ENCODE peak calls at places on chromosomes 6 and 20, in ten cellular contexts. V is heart left ventricle, Y is transverse colon, E is IMR-90, Q is breast epithelium, G is adrenal gland, T is A549, F is sigmoid colon, W is NB4, M is H1. Z is an unnamed sample.

GRCh38 chr6:95596021-95596420 is 18.7 kb downstream of the MANEA start:
- DNase-seq in V (no peak), T (no peak), F (no peak), Q (no peak), Y (no peak), M (no peak), W (no peak), G (no peak), E (no peak), Z (no peak)

GRCh38 chr6:69973138-69973537 is 106.8 kb downstream of the COL19A1 start:
- DNase-seq in G (no peak), V (no peak), T (no peak), E (no peak), W (no peak), Q (no peak), M (no peak), Y (no peak), F (no peak), Z (no peak)

GRCh38 chr6:34284563-34285545 is 36.0 kb upstream of the SMIM29 start:
- DNase-seq in Y (peak), M (no peak), G (peak), W (peak), V (peak), T (no peak), F (peak), Q (no peak), E (peak), Z (peak)

GRCh38 chr20:15185913-15186312 is 848.5 kb upstream of the FLRT3 start:
- DNase-seq in Q (no peak), M (no peak), F (no peak), T (no peak), W (no peak), V (no peak), Y (no peak), E (no peak), G (no peak), Z (no peak)

GRCh38 chr6:52286798-52287432 is 2.4 kb upstream of the MCM3 start:
- DNase-seq in E (peak), W (peak), V (no peak), Q (no peak), F (peak), M (no peak), Y (peak), G (peak), T (peak), Z (peak)

GRCh38 chr20:8545212-8545611 is 413.1 kb downstream of the PLCB1 start:
- DNase-seq in Y (no peak), Q (no peak), E (peak), M (no peak), T (no peak), W (no peak), G (no peak), F (no peak), V (no peak), Z (no peak)

GRCh38 chr6:36692861-36693702 is 4.5 kb upstream of the RAB44 start:
- DNase-seq in G (peak), T (no peak), Q (no peak), M (no peak), E (no peak), W (no peak), V (no peak), Y (peak), F (peak), Z (no peak)

GRCh38 chr6:41073968-41074691 is 1.4 kb downstream of the NFYA start:
- DNase-seq in E (peak), Y (no peak), W (peak), Q (no peak), M (no peak), V (no peak), F (no peak), G (no peak), T (no peak), Z (peak)

GRCh38 chr6:99241905-99242534 is 107.5 kb downstream of the FAXC start:
- DNase-seq in T (no peak), V (no peak), M (no peak), Y (no peak), Q (no peak), G (no peak), F (no peak), W (peak), E (peak), Z (no peak)

DNA sequence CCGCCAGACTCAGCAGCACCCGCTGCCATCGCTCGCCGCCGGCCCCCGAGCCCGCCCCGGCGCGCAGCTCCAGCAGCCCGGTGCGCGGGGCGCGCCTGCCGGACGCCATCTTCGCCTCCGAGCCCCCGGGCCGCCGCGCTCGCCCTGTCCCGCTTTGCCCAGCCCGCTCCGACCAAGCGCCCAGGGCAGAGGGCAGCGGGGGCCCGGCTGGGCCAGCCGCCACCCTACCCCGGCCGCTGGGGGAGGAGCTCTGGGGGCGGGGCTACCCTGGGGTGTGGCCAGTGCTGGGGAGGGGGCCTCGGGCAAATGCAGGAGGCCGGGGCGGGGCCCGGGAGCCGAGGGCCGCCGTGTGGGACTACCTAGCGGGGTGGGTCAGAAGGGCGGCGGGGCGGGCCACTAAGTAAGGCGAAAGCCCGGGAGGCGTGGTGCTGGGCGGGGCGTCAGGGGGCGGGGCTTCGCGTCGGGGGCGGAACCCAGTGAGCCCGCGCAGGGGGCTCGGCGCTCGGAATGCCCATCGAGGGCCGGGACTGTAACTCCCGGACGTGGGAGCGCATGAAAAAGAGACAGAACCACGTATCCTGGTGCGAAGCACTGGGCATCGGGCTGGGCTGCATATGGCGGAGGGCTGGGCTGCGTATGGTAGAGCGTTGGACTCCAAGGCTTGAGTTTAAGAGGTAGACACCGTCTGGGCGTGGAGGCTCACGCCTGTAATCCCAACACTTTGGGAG is at the start of gene SNTA1:
- DNase-seq in T (peak), Q (peak), E (peak), M (peak), G (peak), F (peak), V (peak), W (peak), Y (peak), Z (peak)
- TF ChIP-seq POLR2A in T (peak), Q (no peak), E (no peak), M (no peak), G (peak), F (no peak), V (peak), W (no peak), Y (no peak), Z (no peak)

GRCh38 chr20:10034717-10035571 is at the start of gene ANKEF1:
- DNase-seq in G (peak), Q (peak), T (peak), E (peak), V (peak), W (peak), M (peak), F (peak), Y (peak), Z (peak)
- TF ChIP-seq POLR2A in G (no peak), Q (no peak), T (peak), E (no peak), V (no peak), W (no peak), M (no peak), F (no peak), Y (peak), Z (no peak)

GRCh38 chr6:3789896-3790558 is 38.5 kb upstream of the PXDC1 start:
- DNase-seq in F (no peak), Y (no peak), G (no peak), E (no peak), V (no peak), T (no peak), M (no peak), Q (no peak), W (no peak), Z (no peak)
- TF ChIP-seq POLR2A in F (no peak), Y (no peak), G (no peak), E (no peak), V (no peak), T (no peak), M (no peak), Q (no peak), W (no peak), Z (no peak)

GRCh38 chr6:33271098-33271607 is 523 bp downstream of the VPS52 start:
- DNase-seq in W (no peak), Y (no peak), Q (no peak), V (no peak), F (peak), M (no peak), G (no peak), E (no peak), T (no peak), Z (no peak)

GRCh38 chr6:33272358-33273128 is 668 bp downstream of the RPS18 start:
- DNase-seq in Q (no peak), W (no peak), V (no peak), T (no peak), F (no peak), G (no peak), M (no peak), Y (no peak), E (no peak), Z (no peak)

GRCh38 chr6:33273129-33273923 is 1.5 kb downstream of the RPS18 start:
- DNase-seq in W (no peak), E (no peak), F (no peak), G (no peak), Y (no peak), Q (no peak), V (no peak), M (no peak), T (no peak), Z (no peak)

GRCh38 chr6:33273924-33274902 is 2.3 kb downstream of the RPS18 start:
- DNase-seq in Q (no peak), W (no peak), E (no peak), T (no peak), F (no peak), G (no peak), M (no peak), Y (no peak), V (no peak), Z (no peak)

GRCh38 chr6:33271608-33272357 is at the start of the genes RPS18 and VPS52:
- DNase-seq in E (peak), Q (peak), M (peak), V (peak), Y (peak), F (peak), T (peak), G (peak), W (peak), Z (peak)
- TF ChIP-seq POLR2A in E (peak), Q (peak), M (no peak), V (peak), Y (peak), F (peak), T (peak), G (peak), W (peak), Z (peak)

DNA sequence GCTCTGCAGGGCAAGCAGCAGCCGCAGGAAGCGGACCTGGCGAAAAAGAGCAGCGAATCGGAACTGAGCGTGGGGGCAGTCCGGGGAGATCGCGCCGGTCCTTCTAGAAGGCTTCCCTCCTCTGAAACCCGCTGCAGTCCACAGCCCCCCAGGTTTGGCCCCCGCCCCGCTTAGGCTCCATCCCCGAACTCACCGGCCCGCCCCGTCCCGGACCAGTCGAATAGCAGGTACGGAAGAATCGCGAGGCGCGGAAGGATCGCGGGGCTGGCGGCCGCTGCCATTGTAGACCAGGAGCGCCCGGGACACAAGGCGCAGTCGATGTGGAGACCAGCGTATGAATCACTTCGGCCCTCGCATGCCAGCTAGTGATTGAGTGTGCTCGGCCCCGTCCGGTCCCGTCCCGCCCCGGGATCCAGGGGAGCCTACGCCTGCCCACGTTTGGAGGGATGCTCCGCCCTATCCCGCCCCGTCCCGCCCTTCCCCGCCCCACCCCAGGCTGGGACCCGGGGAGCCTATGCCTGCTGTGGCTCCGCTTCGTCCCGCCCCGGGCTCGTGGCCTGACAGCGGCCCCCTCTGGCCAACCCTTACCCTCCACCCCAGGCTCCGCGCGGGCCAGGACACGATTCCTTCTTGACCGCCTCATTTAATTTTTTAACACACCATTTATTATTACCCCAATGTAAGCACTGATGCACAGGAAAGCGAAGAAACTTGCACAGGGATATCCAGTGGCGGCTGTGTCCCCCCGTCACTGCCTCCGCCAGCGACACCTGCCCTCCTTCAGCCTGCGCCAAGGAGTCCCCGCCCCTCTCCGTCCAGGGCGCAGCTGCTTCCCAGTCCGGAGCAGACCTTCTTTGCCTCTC is at the start of gene ULBP3:
- DNase-seq in W (no peak), V (peak), Q (peak), E (peak), Y (peak), M (peak), T (peak), F (peak), G (peak), Z (peak)
- TF ChIP-seq POLR2A in W (no peak), V (no peak), Q (peak), E (peak), Y (peak), M (no peak), T (peak), F (no peak), G (peak), Z (no peak)

DNA sequence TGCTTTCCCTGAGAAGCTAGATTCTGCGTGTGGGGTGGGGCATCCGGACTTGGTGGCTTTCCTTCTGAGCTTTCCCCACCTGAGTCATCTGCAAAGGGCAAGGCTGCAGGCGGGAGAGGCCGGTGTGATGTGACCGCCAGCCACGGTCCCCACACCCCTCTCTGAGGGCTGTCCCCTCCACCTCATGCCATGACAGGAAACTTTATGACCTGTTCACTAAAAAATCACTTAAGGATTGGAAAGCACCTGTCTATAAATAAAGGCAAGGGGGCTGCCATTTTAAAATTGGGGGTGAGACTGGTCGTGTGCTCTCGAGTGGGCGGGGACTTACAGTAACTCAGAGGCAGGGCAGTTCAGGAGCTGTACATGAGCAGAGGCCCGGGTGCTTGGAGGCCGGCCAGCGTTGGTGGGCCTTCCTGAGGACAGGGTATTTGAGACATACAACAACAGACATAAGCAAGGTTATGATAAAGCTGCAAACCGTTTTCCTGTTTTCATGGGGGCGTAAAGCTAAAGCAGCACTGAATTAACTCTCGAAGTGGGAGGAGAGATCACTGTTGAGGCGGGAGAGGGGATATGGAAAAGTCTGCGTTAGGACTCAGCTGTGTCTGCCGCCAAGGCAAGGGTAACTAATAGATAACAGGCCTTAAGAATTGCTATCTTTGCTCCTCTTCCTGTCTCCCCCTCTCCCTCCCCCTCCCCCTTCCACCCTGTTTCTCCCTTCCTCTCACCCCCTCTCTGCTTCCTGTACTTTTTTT is 16.1 kb upstream of the SERPINB1 start:
- DNase-seq in G (peak), V (peak), F (no peak), W (peak), Y (peak), E (peak), M (no peak), Q (no peak), T (peak), Z (peak)
- TF ChIP-seq POLR2A in G (peak), V (no peak), F (no peak), W (no peak), Y (no peak), E (no peak), M (no peak), Q (no peak), T (no peak), Z (peak)

GRCh38 chr6:33088258-33088930 is 12.6 kb downstream of the HLA-DPB1 start:
- DNase-seq in V (no peak), W (no peak), Q (no peak), F (no peak), M (no peak), Y (no peak), G (no peak), E (no peak), T (no peak), Z (no peak)
- TF ChIP-seq POLR2A in V (no peak), W (no peak), Q (no peak), F (no peak), M (no peak), Y (no peak), G (no peak), E (no peak), T (no peak), Z (no peak)